ENCODE peak calls at places on chromosomes 7 and 10, in ten cellular contexts. One of them, this sample, is unnamed.

GRCh38 chr7:75924884-75925283 is 9.9 kb downstream of the POR start:
- DNase-seq in pancreas: no peak
- DNase-seq in brain microvascular endothelial cell: no peak
- DNase-seq in H1: no peak
- DNase-seq in A549: no peak
- DNase-seq in heart right ventricle: no peak
- DNase-seq in AG04450: no peak
- DNase-seq in GM20000: no peak
- DNase-seq in cardiac fibroblast: no peak
- DNase-seq in PC-9: no peak
- DNase-seq in this sample: no peak

GRCh38 chr10:72258617-72259016 is 15.1 kb upstream of the DDIT4 start:
- DNase-seq in pancreas: no peak
- DNase-seq in brain microvascular endothelial cell: no peak
- DNase-seq in H1: no peak
- DNase-seq in A549: no peak
- DNase-seq in heart right ventricle: no peak
- DNase-seq in AG04450: no peak
- DNase-seq in GM20000: no peak
- DNase-seq in cardiac fibroblast: no peak
- DNase-seq in PC-9: no peak
- DNase-seq in this sample: no peak

GRCh38 chr7:28800150-28800549 is 158.0 kb downstream of the TRIL start:
- DNase-seq in pancreas: no peak
- DNase-seq in brain microvascular endothelial cell: no peak
- DNase-seq in H1: no peak
- DNase-seq in A549: no peak
- DNase-seq in heart right ventricle: peak; percentile 15
- DNase-seq in AG04450: no peak
- DNase-seq in GM20000: no peak
- DNase-seq in cardiac fibroblast: no peak
- DNase-seq in PC-9: no peak
- DNase-seq in this sample: no peak

GRCh38 chr10:100836891-100837290 is 75.9 kb upstream of the SLF2 start:
- DNase-seq in pancreas: no peak
- DNase-seq in brain microvascular endothelial cell: no peak
- DNase-seq in H1: no peak
- DNase-seq in A549: no peak
- DNase-seq in heart right ventricle: no peak
- DNase-seq in AG04450: no peak
- DNase-seq in GM20000: no peak
- DNase-seq in cardiac fibroblast: no peak
- DNase-seq in PC-9: no peak
- DNase-seq in this sample: no peak

GRCh38 chr10:31149835-31150512 is 118.3 kb upstream of the ZNF438 start:
- DNase-seq in pancreas: no peak
- DNase-seq in brain microvascular endothelial cell: no peak
- DNase-seq in H1: no peak
- DNase-seq in A549: no peak
- DNase-seq in heart right ventricle: no peak
- DNase-seq in AG04450: no peak
- DNase-seq in GM20000: no peak
- DNase-seq in cardiac fibroblast: no peak
- DNase-seq in PC-9: no peak
- DNase-seq in this sample: no peak

GRCh38 chr7:41771717-41772116 is 68.8 kb upstream of the INHBA start:
- DNase-seq in pancreas: no peak
- DNase-seq in brain microvascular endothelial cell: no peak
- DNase-seq in H1: peak; percentile 55
- DNase-seq in A549: no peak
- DNase-seq in heart right ventricle: no peak
- DNase-seq in AG04450: no peak
- DNase-seq in GM20000: no peak
- DNase-seq in cardiac fibroblast: no peak
- DNase-seq in PC-9: no peak
- DNase-seq in this sample: no peak

GRCh38 chr7:78115876-78116275 is 317.3 kb downstream of the PHTF2 start:
- DNase-seq in pancreas: no peak
- DNase-seq in brain microvascular endothelial cell: no peak
- DNase-seq in H1: no peak
- DNase-seq in A549: no peak
- DNase-seq in heart right ventricle: no peak
- DNase-seq in AG04450: no peak
- DNase-seq in GM20000: no peak
- DNase-seq in cardiac fibroblast: no peak
- DNase-seq in PC-9: no peak
- DNase-seq in this sample: no peak

GRCh38 chr7:69962856-69963149 is 364.5 kb downstream of the AUTS2 start:
- DNase-seq in pancreas: no peak
- DNase-seq in brain microvascular endothelial cell: no peak
- DNase-seq in H1: no peak
- DNase-seq in A549: no peak
- DNase-seq in heart right ventricle: no peak
- DNase-seq in AG04450: no peak
- DNase-seq in GM20000: no peak
- DNase-seq in cardiac fibroblast: peak; percentile 1
- DNase-seq in PC-9: no peak
- DNase-seq in this sample: no peak

GRCh38 chr7:27187702-27188665 is 3.0 kb upstream of the HOXA11 start:
- DNase-seq in pancreas: peak; percentile 51
- DNase-seq in brain microvascular endothelial cell: no peak
- DNase-seq in H1: peak; percentile 70
- DNase-seq in A549: no peak
- DNase-seq in heart right ventricle: no peak
- DNase-seq in AG04450: no peak
- DNase-seq in GM20000: no peak
- DNase-seq in cardiac fibroblast: no peak
- DNase-seq in PC-9: no peak
- DNase-seq in this sample: peak; percentile 18

GRCh38 chr7:45892407-45893035 is 4.2 kb downstream of the IGFBP1 start:
- DNase-seq in pancreas: no peak
- DNase-seq in brain microvascular endothelial cell: no peak
- DNase-seq in H1: no peak
- DNase-seq in A549: no peak
- DNase-seq in heart right ventricle: no peak
- DNase-seq in AG04450: no peak
- DNase-seq in GM20000: no peak
- DNase-seq in cardiac fibroblast: no peak
- DNase-seq in PC-9: no peak
- DNase-seq in this sample: no peak

GRCh38 chr7:139080905-139081304 is 28.6 kb downstream of the ZC3HAV1 start:
- DNase-seq in pancreas: no peak
- DNase-seq in brain microvascular endothelial cell: no peak
- DNase-seq in H1: no peak
- DNase-seq in A549: no peak
- DNase-seq in heart right ventricle: no peak
- DNase-seq in AG04450: no peak
- DNase-seq in GM20000: no peak
- DNase-seq in cardiac fibroblast: no peak
- DNase-seq in PC-9: no peak
- DNase-seq in this sample: no peak

GRCh38 chr10:98357208-98357836 is 57.7 kb downstream of the PYROXD2 start:
- DNase-seq in pancreas: no peak
- DNase-seq in brain microvascular endothelial cell: peak; percentile 50
- DNase-seq in H1: no peak
- DNase-seq in A549: no peak
- DNase-seq in heart right ventricle: no peak
- DNase-seq in AG04450: peak; percentile 61
- DNase-seq in GM20000: no peak
- DNase-seq in cardiac fibroblast: peak; percentile 89
- DNase-seq in PC-9: no peak
- DNase-seq in this sample: no peak

GRCh38 chr7:46811529-46811928 is 770.4 kb downstream of the TNS3 start:
- DNase-seq in pancreas: no peak
- DNase-seq in brain microvascular endothelial cell: peak; percentile 91
- DNase-seq in H1: no peak
- DNase-seq in A549: no peak
- DNase-seq in heart right ventricle: peak; percentile 19
- DNase-seq in AG04450: peak; percentile 77
- DNase-seq in GM20000: no peak
- DNase-seq in cardiac fibroblast: peak; percentile 94
- DNase-seq in PC-9: no peak
- DNase-seq in this sample: no peak

DNA sequence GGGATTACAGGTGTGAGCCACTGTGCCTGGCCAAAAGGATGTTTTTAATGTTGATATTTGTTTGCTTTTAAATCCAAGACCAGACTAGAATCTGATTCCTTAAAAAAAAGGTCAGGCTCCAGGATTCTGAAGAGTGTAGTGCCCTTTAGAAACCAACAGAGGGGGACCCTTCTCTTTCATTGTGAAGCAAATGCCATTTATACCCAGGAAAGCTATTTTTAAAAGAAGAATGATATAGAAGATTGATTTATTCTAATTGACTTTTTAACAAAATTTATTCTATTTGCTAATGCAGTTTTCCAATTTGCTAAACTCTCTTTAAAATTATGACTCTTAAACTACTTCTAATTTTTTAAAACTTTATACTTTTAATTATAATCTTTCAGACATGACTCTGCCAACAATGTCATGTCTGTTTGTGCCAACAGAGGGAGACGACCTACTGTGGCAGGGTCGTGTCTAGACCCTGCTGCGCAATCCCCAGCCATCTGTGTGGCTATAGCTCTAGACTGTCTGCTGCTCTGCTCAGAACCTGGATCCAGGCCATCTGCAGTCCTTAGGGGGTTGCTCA is 201.0 kb upstream of the IMMP2L start:
- DNase-seq in pancreas: no peak
- DNase-seq in brain microvascular endothelial cell: peak; percentile 38
- DNase-seq in H1: no peak
- DNase-seq in A549: peak; percentile 58
- DNase-seq in heart right ventricle: no peak
- DNase-seq in AG04450: peak; percentile 32
- DNase-seq in GM20000: no peak
- DNase-seq in cardiac fibroblast: peak; percentile 79
- DNase-seq in PC-9: no peak
- DNase-seq in this sample: no peak
- TF ChIP-seq CTCF in pancreas: peak; percentile 39
- TF ChIP-seq CTCF in brain microvascular endothelial cell: peak; percentile 59
- TF ChIP-seq CTCF in H1: peak; percentile 62
- TF ChIP-seq CTCF in A549: peak; percentile 79
- TF ChIP-seq CTCF in heart right ventricle: peak; percentile 65
- TF ChIP-seq CTCF in AG04450: peak; percentile 77
- TF ChIP-seq CTCF in GM20000: no peak
- TF ChIP-seq CTCF in cardiac fibroblast: peak; percentile 61
- TF ChIP-seq CTCF in PC-9: peak; percentile 88
- TF ChIP-seq CTCF in this sample: no peak

GRCh38 chr10:113980408-113981087 is 63.1 kb upstream of the ADRB1 start:
- DNase-seq in pancreas: no peak
- DNase-seq in brain microvascular endothelial cell: no peak
- DNase-seq in H1: no peak
- DNase-seq in A549: no peak
- DNase-seq in heart right ventricle: no peak
- DNase-seq in AG04450: no peak
- DNase-seq in GM20000: no peak
- DNase-seq in cardiac fibroblast: no peak
- DNase-seq in PC-9: no peak
- DNase-seq in this sample: no peak
- TF ChIP-seq CTCF in pancreas: no peak
- TF ChIP-seq CTCF in brain microvascular endothelial cell: peak; percentile 55
- TF ChIP-seq CTCF in H1: peak; percentile 27
- TF ChIP-seq CTCF in A549: peak; percentile 30
- TF ChIP-seq CTCF in heart right ventricle: no peak
- TF ChIP-seq CTCF in AG04450: peak; percentile 17
- TF ChIP-seq CTCF in GM20000: no peak
- TF ChIP-seq CTCF in cardiac fibroblast: peak; percentile 25
- TF ChIP-seq CTCF in PC-9: no peak
- TF ChIP-seq CTCF in this sample: no peak

DNA sequence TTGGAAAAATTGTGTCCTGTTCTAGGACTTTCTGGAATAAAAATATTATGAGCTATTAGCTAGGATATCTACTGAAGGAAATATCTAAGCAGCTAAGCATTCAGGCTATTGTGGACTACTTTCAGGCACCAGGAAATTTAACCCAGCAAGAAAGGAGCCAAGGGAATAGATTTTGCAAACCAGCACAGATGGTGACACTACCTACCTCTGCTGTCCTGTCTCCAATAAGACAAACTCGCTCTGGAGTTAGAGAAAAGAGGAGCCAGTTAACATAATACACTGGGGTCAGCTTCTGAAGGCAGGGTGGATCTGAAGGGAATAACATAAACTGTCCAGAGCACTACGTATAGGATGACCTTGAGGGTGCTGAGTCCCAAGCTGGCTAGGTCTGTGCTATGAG is 223.7 kb upstream of the PRSS58 start:
- DNase-seq in pancreas: no peak
- DNase-seq in brain microvascular endothelial cell: peak; percentile 39
- DNase-seq in H1: no peak
- DNase-seq in A549: no peak
- DNase-seq in heart right ventricle: no peak
- DNase-seq in AG04450: no peak
- DNase-seq in GM20000: no peak
- DNase-seq in cardiac fibroblast: peak; percentile 55
- DNase-seq in PC-9: no peak
- DNase-seq in this sample: no peak
- TF ChIP-seq CTCF in pancreas: no peak
- TF ChIP-seq CTCF in brain microvascular endothelial cell: peak; percentile 66
- TF ChIP-seq CTCF in H1: peak; percentile 58
- TF ChIP-seq CTCF in A549: no peak
- TF ChIP-seq CTCF in heart right ventricle: no peak
- TF ChIP-seq CTCF in AG04450: peak; percentile 53
- TF ChIP-seq CTCF in GM20000: no peak
- TF ChIP-seq CTCF in cardiac fibroblast: peak; percentile 41
- TF ChIP-seq CTCF in PC-9: peak; percentile 36
- TF ChIP-seq CTCF in this sample: no peak

DNA sequence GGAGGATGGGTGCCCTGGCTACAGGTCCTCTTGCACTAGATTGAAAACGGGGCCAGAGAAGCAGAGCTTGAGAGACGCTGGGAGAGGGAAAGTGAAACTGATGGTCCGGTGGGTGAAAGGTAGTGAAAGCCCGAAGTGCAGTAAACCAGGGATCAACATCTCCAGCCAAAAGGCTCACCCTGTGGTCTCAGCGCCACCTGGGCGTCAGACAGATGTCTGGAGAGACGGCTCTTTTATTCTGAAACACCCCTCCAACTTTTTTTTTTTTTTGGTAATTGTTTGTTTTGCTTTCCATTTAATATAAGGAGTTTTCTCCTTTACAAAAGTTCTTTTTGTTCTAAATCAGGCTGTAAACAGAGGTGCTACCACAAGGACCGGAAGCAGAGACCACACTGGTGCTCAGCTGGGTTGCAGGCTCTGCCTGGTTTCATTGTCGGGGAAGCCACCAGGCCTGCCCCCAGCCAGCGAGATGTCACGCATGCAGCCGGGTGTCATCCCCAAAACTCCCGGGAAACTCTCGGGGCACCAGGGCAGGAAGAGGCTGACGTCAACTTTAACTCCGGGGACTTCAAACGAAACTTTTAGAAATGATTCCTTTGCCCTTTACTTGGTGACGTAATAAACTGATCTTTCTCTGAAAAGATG is 11.2 kb downstream of the IL2RA start:
- DNase-seq in pancreas: peak; percentile 62
- DNase-seq in brain microvascular endothelial cell: peak; percentile 12
- DNase-seq in H1: no peak
- DNase-seq in A549: peak; percentile 39
- DNase-seq in heart right ventricle: peak; percentile 55
- DNase-seq in AG04450: peak; percentile 7
- DNase-seq in GM20000: peak; percentile 75
- DNase-seq in cardiac fibroblast: peak; percentile 52
- DNase-seq in PC-9: no peak
- DNase-seq in this sample: peak; percentile 79
- TF ChIP-seq CTCF in pancreas: no peak
- TF ChIP-seq CTCF in brain microvascular endothelial cell: peak; percentile 25
- TF ChIP-seq CTCF in H1: no peak
- TF ChIP-seq CTCF in A549: peak; percentile 42
- TF ChIP-seq CTCF in heart right ventricle: peak; percentile 25
- TF ChIP-seq CTCF in AG04450: peak; percentile 22
- TF ChIP-seq CTCF in GM20000: peak; percentile 40
- TF ChIP-seq CTCF in cardiac fibroblast: peak; percentile 18
- TF ChIP-seq CTCF in PC-9: no peak
- TF ChIP-seq CTCF in this sample: no peak

This sample was measured in activated B cell treated with CpG ODN at 0.5 μM for 24 hours.